ENCODE peak calls at places on chromosomes 4 and X, in four cellular contexts. I is HepG2, F is H1, N is A549. C is an unnamed sample.

GRCh38 chrX:149036086-149036485 is 469.0 kb downstream of the IDS start:
- DNase-seq in I (no peak), F (no peak), N (no peak), C (no peak)

GRCh38 chrX:23736030-23736429 is 7.0 kb downstream of the ACOT9 start:
- DNase-seq in I (no peak), F (no peak), N (no peak), C (no peak)

GRCh38 chr4:160510925-160511324 is 1408.0 kb downstream of the RAPGEF2 start:
- DNase-seq in I (no peak), F (no peak), N (peak), C (no peak)

GRCh38 chr4:658681-659667 is 15.1 kb downstream of the ATP5ME start:
- DNase-seq in I (peak), F (no peak), N (no peak), C (no peak)

GRCh38 chr4:76562161-76562560 is 127.1 kb downstream of the SHROOM3 start:
- DNase-seq in I (no peak), F (no peak), N (no peak), C (no peak)

GRCh38 chr4:79865253-79865652 is 207.8 kb downstream of the ANTXR2 start:
- DNase-seq in I (no peak), F (no peak), N (no peak), C (no peak)

GRCh38 chrX:41824551-41824950 is 98.8 kb downstream of the CASK start:
- DNase-seq in I (no peak), F (no peak), N (no peak), C (no peak)

GRCh38 chr4:79050521-79050880 is 111.3 kb upstream of the PAQR3 start:
- DNase-seq in I (no peak), F (no peak), N (no peak), C (no peak)

GRCh38 chrX:88355252-88355651 is 391.8 kb upstream of the CPXCR1 start:
- DNase-seq in I (peak), F (no peak), N (no peak), C (no peak)

GRCh38 chr4:1447676-1448588 is 41.7 kb upstream of the NKX1-1 start:
- DNase-seq in I (no peak), F (no peak), N (no peak), C (no peak)

GRCh38 chrX:2894885-2895292 is 34.2 kb downstream of the ARSD start:
- DNase-seq in I (peak), F (no peak), N (no peak), C (no peak)

GRCh38 chrX:134369576-134369975 is 90.4 kb upstream of the HPRT1 start:
- DNase-seq in I (no peak), F (no peak), N (no peak), C (no peak)

GRCh38 chr4:124783847-124784246 is 71.3 kb upstream of the ANKRD50 start:
- DNase-seq in I (no peak), F (no peak), N (no peak), C (no peak)

GRCh38 chr4:74900862-74901261 is 32.1 kb upstream of the PARM1 start:
- DNase-seq in I (no peak), F (no peak), N (no peak), C (no peak)

GRCh38 chrX:115957862-115958490 is 212.6 kb upstream of the AGTR2 start:
- DNase-seq in I (peak), F (no peak), N (no peak), C (no peak)

GRCh38 chrX:96436105-96436504 is 248.5 kb upstream of the DIAPH2 start:
- DNase-seq in I (no peak), F (no peak), N (no peak), C (no peak)

GRCh38 chrX:9884031-9884779 is 83.0 kb upstream of the CLDN34 start:
- DNase-seq in I (no peak), F (no peak), N (no peak), C (no peak)

GRCh38 chr4:48439988-48440387 is 43.2 kb upstream of the SLC10A4 start:
- DNase-seq in I (no peak), F (no peak), N (no peak), C (no peak)

GRCh38 chr4:137775701-137776100 is 243.4 kb upstream of the PCDH18 start:
- DNase-seq in I (no peak), F (no peak), N (no peak), C (no peak)

GRCh38 chr4:86778169-86778568 is 71.0 kb downstream of the SLC10A6 start:
- DNase-seq in I (no peak), F (no peak), N (no peak), C (no peak)

GRCh38 chr4:72984351-72984750 is 85.2 kb downstream of the COX18 start:
- DNase-seq in I (no peak), F (no peak), N (no peak), C (no peak)

GRCh38 chr4:29309050-29309449 is 1411.1 kb upstream of the PCDH7 start:
- DNase-seq in I (no peak), F (no peak), N (no peak), C (no peak)
- TF ChIP-seq PHF8 in I (no peak), F (no peak), N (no peak), C (no peak)

DNA sequence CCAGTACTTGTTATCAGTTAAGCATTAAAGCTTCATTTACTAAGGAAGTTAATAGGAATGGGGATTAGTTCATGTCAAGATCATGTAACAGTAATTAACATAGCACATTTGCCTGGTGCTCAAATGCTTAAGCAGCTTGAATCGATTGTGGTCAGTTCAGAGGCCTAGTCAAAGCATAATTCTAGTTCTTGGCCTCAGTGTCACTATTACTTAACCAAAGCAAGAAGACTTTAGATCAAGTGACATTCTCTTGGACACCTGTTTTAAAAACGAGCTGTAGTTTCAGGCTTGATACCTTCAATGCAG is 115.2 kb upstream of the BMPR1B start:
- DNase-seq in I (no peak), F (no peak), N (no peak), C (no peak)
- TF ChIP-seq PHF8 in I (no peak), F (no peak), N (no peak), C (no peak)

GRCh38 chrX:39149761-39150160 is 348.5 kb downstream of the MID1IP1 start:
- DNase-seq in I (peak), F (no peak), N (no peak), C (peak)
- TF ChIP-seq PHF8 in I (no peak), F (no peak), N (no peak), C (no peak)

GRCh38 chr4:57074753-57075152 is 35.4 kb downstream of the IGFBP7 start:
- DNase-seq in I (no peak), F (no peak), N (no peak), C (no peak)
- TF ChIP-seq PHF8 in I (no peak), F (no peak), N (no peak), C (no peak)

DNA sequence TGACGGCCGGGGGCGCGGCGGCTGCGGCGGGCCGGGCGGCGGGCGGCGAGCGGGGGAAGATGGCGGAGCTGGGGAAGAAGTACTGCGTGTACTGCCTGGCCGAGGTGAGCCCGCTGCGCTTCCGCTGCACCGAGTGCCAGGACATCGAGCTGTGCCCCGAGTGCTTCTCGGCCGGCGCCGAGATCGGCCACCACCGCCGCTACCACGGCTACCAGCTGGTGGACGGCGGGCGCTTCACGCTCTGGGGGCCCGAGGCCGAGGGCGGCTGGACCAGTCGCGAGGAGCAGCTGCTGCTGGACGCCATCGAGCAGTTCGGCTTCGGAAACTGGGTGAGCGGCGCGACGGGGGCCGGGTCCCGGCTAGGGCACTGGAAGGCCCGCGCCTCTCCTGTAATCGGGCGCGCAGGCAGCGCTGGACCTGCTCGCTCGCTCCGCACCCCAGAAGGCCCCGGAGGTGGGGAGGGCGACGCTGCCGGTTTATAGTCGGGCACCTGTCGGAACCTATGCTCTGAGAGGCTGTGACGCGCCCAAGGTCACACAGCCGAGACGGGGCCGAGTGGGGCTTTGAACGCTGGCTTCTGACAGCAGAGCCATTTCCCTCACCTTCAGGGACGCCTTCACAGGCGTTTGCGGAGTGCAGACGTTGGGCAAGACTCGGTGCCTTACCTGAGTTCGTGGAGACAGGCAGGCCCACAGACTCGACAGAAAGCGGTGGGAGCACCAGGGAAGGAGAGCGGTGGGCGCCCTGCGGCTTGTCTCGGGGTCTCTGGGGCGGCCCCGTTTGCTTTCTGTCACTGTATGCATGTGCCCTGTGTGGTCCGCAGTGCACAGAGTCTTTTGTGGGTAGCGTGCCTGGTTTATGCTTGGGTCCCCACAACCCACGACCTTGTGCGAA is 596 bp downstream of the TADA2B start:
- DNase-seq in I (no peak), F (no peak), N (peak), C (peak)
- TF ChIP-seq PHF8 in I (peak), F (peak), N (no peak), C (peak)

GRCh38 chr4:165208322-165208652 is 926 bp downstream of the KLHL2 start:
- DNase-seq in I (no peak), F (no peak), N (no peak), C (no peak)

GRCh38 chr4:165209796-165210195 is 2.4 kb downstream of the KLHL2 start:
- DNase-seq in I (no peak), F (no peak), N (no peak), C (no peak)

GRCh38 chr4:165208741-165209388 is 1.5 kb downstream of the KLHL2 start:
- DNase-seq in I (no peak), F (no peak), N (no peak), C (no peak)

GRCh38 chr4:165207016-165207430 is 338 bp upstream of the KLHL2 start:
- DNase-seq in I (no peak), F (no peak), N (peak), C (no peak)

DNA sequence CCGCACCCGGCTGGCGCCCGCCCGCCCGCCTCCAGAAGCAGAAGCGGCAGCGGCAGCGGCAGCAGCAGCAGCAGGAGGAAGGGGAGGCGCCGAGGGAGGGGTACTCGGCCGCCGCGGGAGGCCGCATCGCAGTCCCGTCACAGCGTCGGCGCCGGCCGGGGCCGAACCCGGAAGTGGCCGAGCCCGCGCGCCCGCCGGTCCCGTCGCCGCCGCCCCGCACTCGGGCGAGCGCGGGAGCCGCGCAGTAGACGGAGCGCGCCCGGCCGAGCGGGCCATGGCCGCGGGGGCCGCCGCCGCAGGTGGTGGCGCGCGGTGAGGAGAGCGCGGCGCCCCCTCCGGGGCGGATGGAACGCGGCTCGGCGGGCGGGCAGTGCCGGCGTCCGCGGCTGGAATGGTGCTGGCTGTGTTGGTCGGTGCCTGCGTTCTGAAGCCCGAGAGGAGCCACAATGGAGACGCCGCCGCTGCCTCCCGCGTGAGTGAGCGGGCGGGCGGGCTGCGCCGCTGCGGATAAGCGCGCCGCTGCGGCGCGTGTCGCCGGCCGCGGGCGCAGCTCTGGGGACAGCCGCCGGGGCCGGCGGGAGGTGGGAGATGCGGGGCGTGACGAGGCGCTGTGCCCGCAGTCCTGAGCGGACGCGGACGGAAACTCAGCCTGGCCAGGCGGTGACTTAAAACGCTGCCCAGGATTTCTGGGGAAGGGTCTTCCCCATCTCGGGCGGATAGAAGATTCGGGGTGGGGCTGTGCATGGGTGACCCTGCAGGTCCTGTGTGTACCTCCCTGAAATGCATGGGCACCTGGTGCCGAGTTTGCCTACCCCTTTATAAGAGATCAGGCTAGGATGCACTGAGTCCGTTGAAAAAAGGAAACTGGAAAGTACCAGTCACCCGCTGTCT is at the start of gene KLHL2:
- DNase-seq in I (peak), F (no peak), N (peak), C (peak)
- TF ChIP-seq PHF8 in I (no peak), F (peak), N (no peak), C (peak)

DNA sequence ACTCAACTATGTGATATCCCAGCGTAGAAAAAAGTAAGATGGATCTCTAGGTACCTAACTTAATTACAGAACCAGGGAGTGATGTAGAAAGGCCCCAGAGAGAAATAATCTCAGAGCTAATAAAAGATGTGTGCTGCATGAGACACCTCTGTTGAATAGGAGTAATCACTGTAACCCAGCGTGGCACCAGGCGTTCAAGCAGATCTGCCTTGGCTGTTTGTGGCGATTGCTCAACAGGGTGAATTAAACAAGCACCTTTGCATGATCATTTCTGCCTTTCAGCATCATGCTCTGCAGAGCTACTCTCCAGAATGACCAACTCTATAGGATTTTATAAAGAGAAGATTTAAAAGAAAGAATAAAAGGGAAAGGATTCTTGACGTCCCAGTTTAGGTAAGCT is 81.7 kb upstream of the KCNIP4 start:
- DNase-seq in I (no peak), F (no peak), N (no peak), C (no peak)
- TF ChIP-seq PHF8 in I (no peak), F (no peak), N (no peak), C (no peak)

DNA sequence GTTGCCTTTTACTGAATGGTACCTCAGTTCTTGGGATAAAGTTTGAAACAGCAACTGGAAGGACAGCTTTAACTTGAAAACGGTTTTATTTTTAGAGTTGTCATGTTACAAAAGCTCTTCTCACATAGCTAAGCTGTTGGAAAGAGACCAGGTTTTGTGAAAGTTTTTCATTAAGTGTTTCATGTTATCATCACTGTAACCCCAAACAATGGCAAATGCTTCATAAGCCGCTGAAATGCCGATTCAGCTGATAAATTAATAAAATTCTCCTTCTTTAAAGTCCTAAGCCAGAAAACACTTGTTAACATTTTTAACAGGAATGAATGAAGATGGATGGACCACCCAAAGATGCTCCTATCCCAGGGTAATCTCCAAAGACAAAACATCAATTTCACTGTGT is 76.1 kb upstream of the IRF2 start:
- DNase-seq in I (no peak), F (no peak), N (no peak), C (no peak)
- TF ChIP-seq PHF8 in I (no peak), F (no peak), N (no peak), C (no peak)

GRCh38 chr4:113682730-113683129 is 78.8 kb downstream of the CAMK2D start:
- DNase-seq in I (no peak), F (no peak), N (no peak), C (no peak)
- TF ChIP-seq PHF8 in I (no peak), F (no peak), N (no peak), C (no peak)